ENCODE peak calls at places on chromosomes 11 and 22, in seven cellular contexts. H is dorsolateral prefrontal cortex; O is NCI-H460; K is AG09319; L is retinal pigment epithelial cell; P is stimulated activated CD4-positive, alpha-beta T cell treated with anti-CD3 and anti-CD28 coated beads, Interleukin-15, amount 100 ng/mL, for 24 hours; C is lower leg skin. A is an unnamed sample.

GRCh38 chr22:27764722-27765236 is 36.8 kb downstream of the MN1 start:
- DNase-seq in O (no peak), C (no peak), L (no peak), K (no peak), P (no peak), H (no peak), A (no peak)

GRCh38 chr11:123945132-123945531 is 1.5 kb upstream of the OR6T1 start:
- DNase-seq in H (no peak), P (no peak), C (no peak), K (no peak), L (no peak), O (no peak), A (no peak)

GRCh38 chr11:64688534-64688982 is 34.4 kb downstream of the NRXN2 start:
- DNase-seq in C (peak), K (peak), O (peak), L (peak), P (peak), H (peak), A (peak)

GRCh38 chr11:72220696-72221363 is 3.7 kb upstream of the INPPL1 start:
- DNase-seq in O (no peak), L (no peak), C (peak), H (no peak), P (no peak), K (no peak), A (no peak)

GRCh38 chr11:123544631-123545375 is 109.6 kb downstream of the SCN3B start:
- DNase-seq in L (no peak), O (no peak), H (no peak), P (no peak), C (no peak), K (no peak), A (no peak)

GRCh38 chr22:42949159-42949558 is 65.8 kb downstream of the PACSIN2 start:
- DNase-seq in C (peak), P (no peak), O (no peak), L (no peak), K (no peak), H (no peak), A (no peak)

GRCh38 chr11:62905286-62905685 is 15.9 kb downstream of the CHRM1 start:
- DNase-seq in O (no peak), L (no peak), P (no peak), C (no peak), H (no peak), K (no peak), A (no peak)

GRCh38 chr22:22507743-22508273 is 734 bp downstream of the ZNF280B start:
- DNase-seq in H (no peak), P (no peak), L (no peak), K (no peak), O (no peak), C (no peak), A (no peak)

GRCh38 chr11:65116370-65117205 is 913 bp downstream of the ZNHIT2 start:
- DNase-seq in K (no peak), O (no peak), L (no peak), C (no peak), P (peak), H (no peak), A (peak)

GRCh38 chr11:64207247-64208085 is 945 bp downstream of the FERMT3 start:
- DNase-seq in K (no peak), C (peak), P (peak), O (peak), L (no peak), H (no peak), A (no peak)

GRCh38 chr11:12243511-12243910 is 133.1 kb downstream of the MICAL2 start:
- DNase-seq in P (no peak), O (no peak), K (no peak), H (no peak), C (no peak), L (no peak), A (no peak)

A was measured in MM.1S.